ENCODE peak calls at places on chromosomes 13 and 19, in six cellular contexts. One of them, this sample, is unnamed.

GRCh38 chr19:28501979-28502378 is 711.0 kb downstream of the UQCRFS1 start:
- DNase-seq in AG09309: no peak
- DNase-seq in BE2C: no peak
- DNase-seq in kidney epithelial cell: no peak
- DNase-seq in activated CD8-positive, alpha-beta T cell treated with anti-CD3 and anti-CD28 coated beads for 36 hours: peak
- DNase-seq in thyroid gland: no peak
- DNase-seq in this sample: no peak

GRCh38 chr19:9323557-9323918 is 441 bp upstream of the ZNF559 start:
- DNase-seq in activated CD8-positive, alpha-beta T cell treated with anti-CD3 and anti-CD28 coated beads for 36 hours: peak
- DNase-seq in BE2C: peak
- DNase-seq in AG09309: peak
- DNase-seq in thyroid gland: peak
- DNase-seq in kidney epithelial cell: peak
- DNase-seq in this sample: no peak

GRCh38 chr13:111387945-111388600 is 67.6 kb downstream of the TEX29 start:
- DNase-seq in kidney epithelial cell: no peak
- DNase-seq in AG09309: no peak
- DNase-seq in thyroid gland: no peak
- DNase-seq in activated CD8-positive, alpha-beta T cell treated with anti-CD3 and anti-CD28 coated beads for 36 hours: no peak
- DNase-seq in BE2C: no peak
- DNase-seq in this sample: no peak

GRCh38 chr19:46218160-46218559 is 11.4 kb upstream of the IGFL1 start:
- DNase-seq in AG09309: no peak
- DNase-seq in thyroid gland: no peak
- DNase-seq in BE2C: no peak
- DNase-seq in kidney epithelial cell: no peak
- DNase-seq in activated CD8-positive, alpha-beta T cell treated with anti-CD3 and anti-CD28 coated beads for 36 hours: peak
- DNase-seq in this sample: peak

GRCh38 chr13:23707674-23708073 is 137.5 kb downstream of the TNFRSF19 start:
- DNase-seq in activated CD8-positive, alpha-beta T cell treated with anti-CD3 and anti-CD28 coated beads for 36 hours: peak
- DNase-seq in kidney epithelial cell: no peak
- DNase-seq in thyroid gland: no peak
- DNase-seq in BE2C: no peak
- DNase-seq in AG09309: no peak
- DNase-seq in this sample: no peak

GRCh38 chr13:106096661-106097092 is 438.8 kb downstream of the EFNB2 start:
- DNase-seq in AG09309: no peak
- DNase-seq in BE2C: no peak
- DNase-seq in activated CD8-positive, alpha-beta T cell treated with anti-CD3 and anti-CD28 coated beads for 36 hours: no peak
- DNase-seq in kidney epithelial cell: peak
- DNase-seq in thyroid gland: no peak
- DNase-seq in this sample: no peak

GRCh38 chr13:44249439-44249838 is 124.2 kb upstream of the SERP2 start:
- DNase-seq in thyroid gland: no peak
- DNase-seq in kidney epithelial cell: no peak
- DNase-seq in BE2C: peak
- DNase-seq in activated CD8-positive, alpha-beta T cell treated with anti-CD3 and anti-CD28 coated beads for 36 hours: no peak
- DNase-seq in AG09309: peak
- DNase-seq in this sample: no peak

GRCh38 chr19:6074709-6075403 is 35.4 kb downstream of the RFX2 start:
- DNase-seq in BE2C: no peak
- DNase-seq in thyroid gland: no peak
- DNase-seq in AG09309: no peak
- DNase-seq in activated CD8-positive, alpha-beta T cell treated with anti-CD3 and anti-CD28 coated beads for 36 hours: no peak
- DNase-seq in kidney epithelial cell: no peak
- DNase-seq in this sample: no peak

GRCh38 chr13:52428295-52428694 is 22.1 kb downstream of the VPS36 start:
- DNase-seq in activated CD8-positive, alpha-beta T cell treated with anti-CD3 and anti-CD28 coated beads for 36 hours: no peak
- DNase-seq in BE2C: no peak
- DNase-seq in kidney epithelial cell: peak
- DNase-seq in AG09309: no peak
- DNase-seq in thyroid gland: no peak
- DNase-seq in this sample: no peak

GRCh38 chr13:79457948-79458347 is 23.0 kb upstream of the NDFIP2 start:
- DNase-seq in kidney epithelial cell: no peak
- DNase-seq in BE2C: no peak
- DNase-seq in AG09309: no peak
- DNase-seq in activated CD8-positive, alpha-beta T cell treated with anti-CD3 and anti-CD28 coated beads for 36 hours: peak
- DNase-seq in thyroid gland: no peak
- DNase-seq in this sample: no peak

GRCh38 chr13:100636004-100636403 is 38.6 kb downstream of the TMTC4 start:
- DNase-seq in activated CD8-positive, alpha-beta T cell treated with anti-CD3 and anti-CD28 coated beads for 36 hours: no peak
- DNase-seq in thyroid gland: no peak
- DNase-seq in BE2C: no peak
- DNase-seq in kidney epithelial cell: no peak
- DNase-seq in AG09309: no peak
- DNase-seq in this sample: no peak

GRCh38 chr13:49371943-49372636 is 71.8 kb downstream of the CAB39L start:
- DNase-seq in thyroid gland: no peak
- DNase-seq in AG09309: no peak
- DNase-seq in activated CD8-positive, alpha-beta T cell treated with anti-CD3 and anti-CD28 coated beads for 36 hours: no peak
- DNase-seq in kidney epithelial cell: peak
- DNase-seq in BE2C: no peak
- DNase-seq in this sample: no peak

GRCh38 chr19:16273005-16273404 is 51.6 kb upstream of the KLF2 start:
- DNase-seq in activated CD8-positive, alpha-beta T cell treated with anti-CD3 and anti-CD28 coated beads for 36 hours: no peak
- DNase-seq in BE2C: no peak
- DNase-seq in thyroid gland: no peak
- DNase-seq in AG09309: no peak
- DNase-seq in kidney epithelial cell: no peak
- DNase-seq in this sample: peak

DNA sequence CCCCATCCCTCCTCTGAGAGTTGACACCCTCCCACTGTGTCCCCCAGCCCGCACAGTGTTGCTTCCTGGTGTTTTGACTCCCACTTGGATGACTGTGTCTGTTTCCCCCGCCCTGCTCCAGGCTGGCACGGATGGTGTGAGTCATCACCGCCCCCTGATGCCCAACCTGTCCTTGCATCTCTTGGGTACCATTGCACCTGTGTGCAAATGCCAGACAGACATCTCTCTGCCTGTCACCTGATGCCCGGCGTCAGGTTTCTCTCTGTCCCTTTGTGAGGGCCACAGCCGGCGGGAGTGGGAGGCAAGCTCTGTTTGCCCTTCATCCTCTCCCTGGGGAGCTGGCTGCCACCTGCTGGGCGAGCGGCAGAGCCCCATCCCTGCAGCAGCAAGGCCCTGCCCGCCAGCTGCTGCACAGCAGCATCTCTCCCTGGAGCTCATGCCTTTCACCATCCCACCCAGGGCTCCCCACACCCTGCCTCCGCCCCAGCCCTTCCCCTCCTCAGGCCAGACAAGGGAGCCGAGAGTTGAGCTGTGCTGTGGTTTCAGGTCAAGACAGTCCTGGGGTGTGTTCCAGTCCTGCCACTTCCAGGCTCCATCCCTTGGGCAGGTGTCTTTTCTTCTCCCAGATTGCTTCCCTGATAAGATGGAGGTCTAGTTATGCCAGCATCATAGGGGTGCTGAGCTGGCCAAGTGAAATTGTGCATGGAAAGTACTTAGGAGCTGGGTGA is 29.7 kb downstream of the NKPD1 start:
- DNase-seq in kidney epithelial cell: peak
- DNase-seq in BE2C: peak
- DNase-seq in AG09309: no peak
- DNase-seq in activated CD8-positive, alpha-beta T cell treated with anti-CD3 and anti-CD28 coated beads for 36 hours: no peak
- DNase-seq in thyroid gland: no peak
- DNase-seq in this sample: no peak
- TF ChIP-seq CTCF in kidney epithelial cell: peak
- TF ChIP-seq CTCF in BE2C: peak
- TF ChIP-seq CTCF in AG09309: no peak
- TF ChIP-seq CTCF in activated CD8-positive, alpha-beta T cell treated with anti-CD3 and anti-CD28 coated beads for 36 hours: no peak
- TF ChIP-seq CTCF in thyroid gland: no peak
- TF ChIP-seq CTCF in this sample: peak

GRCh38 chr13:75197803-75198202 is 284.2 kb downstream of the TBC1D4 start:
- DNase-seq in activated CD8-positive, alpha-beta T cell treated with anti-CD3 and anti-CD28 coated beads for 36 hours: no peak
- DNase-seq in thyroid gland: no peak
- DNase-seq in AG09309: no peak
- DNase-seq in BE2C: no peak
- DNase-seq in kidney epithelial cell: no peak
- DNase-seq in this sample: no peak

GRCh38 chr13:75196112-75196855 is 285.7 kb downstream of the TBC1D4 start:
- DNase-seq in thyroid gland: no peak
- DNase-seq in activated CD8-positive, alpha-beta T cell treated with anti-CD3 and anti-CD28 coated beads for 36 hours: no peak
- DNase-seq in AG09309: no peak
- DNase-seq in kidney epithelial cell: no peak
- DNase-seq in BE2C: no peak
- DNase-seq in this sample: no peak

GRCh38 chr13:75195479-75196111 is 286.4 kb downstream of the TBC1D4 start:
- DNase-seq in thyroid gland: no peak
- DNase-seq in AG09309: no peak
- DNase-seq in BE2C: no peak
- DNase-seq in activated CD8-positive, alpha-beta T cell treated with anti-CD3 and anti-CD28 coated beads for 36 hours: no peak
- DNase-seq in kidney epithelial cell: no peak
- DNase-seq in this sample: peak

GRCh38 chr13:75194717-75195116 is 287.3 kb downstream of the TBC1D4 start:
- DNase-seq in kidney epithelial cell: no peak
- DNase-seq in BE2C: no peak
- DNase-seq in thyroid gland: no peak
- DNase-seq in activated CD8-positive, alpha-beta T cell treated with anti-CD3 and anti-CD28 coated beads for 36 hours: no peak
- DNase-seq in AG09309: no peak
- DNase-seq in this sample: no peak
- TF ChIP-seq CTCF in kidney epithelial cell: no peak
- TF ChIP-seq CTCF in BE2C: no peak
- TF ChIP-seq CTCF in thyroid gland: no peak
- TF ChIP-seq CTCF in activated CD8-positive, alpha-beta T cell treated with anti-CD3 and anti-CD28 coated beads for 36 hours: no peak
- TF ChIP-seq CTCF in AG09309: no peak
- TF ChIP-seq CTCF in this sample: no peak

GRCh38 chr19:51824603-51825002 is 29.6 kb downstream of the FPR3 start:
- DNase-seq in kidney epithelial cell: no peak
- DNase-seq in BE2C: no peak
- DNase-seq in AG09309: no peak
- DNase-seq in activated CD8-positive, alpha-beta T cell treated with anti-CD3 and anti-CD28 coated beads for 36 hours: no peak
- DNase-seq in thyroid gland: no peak
- DNase-seq in this sample: no peak

GRCh38 chr19:51830263-51830662 is 35.3 kb downstream of the FPR3 start:
- DNase-seq in AG09309: no peak
- DNase-seq in thyroid gland: no peak
- DNase-seq in BE2C: no peak
- DNase-seq in kidney epithelial cell: no peak
- DNase-seq in activated CD8-positive, alpha-beta T cell treated with anti-CD3 and anti-CD28 coated beads for 36 hours: no peak
- DNase-seq in this sample: no peak
- TF ChIP-seq CTCF in AG09309: no peak
- TF ChIP-seq CTCF in thyroid gland: no peak
- TF ChIP-seq CTCF in BE2C: no peak
- TF ChIP-seq CTCF in kidney epithelial cell: no peak
- TF ChIP-seq CTCF in activated CD8-positive, alpha-beta T cell treated with anti-CD3 and anti-CD28 coated beads for 36 hours: no peak
- TF ChIP-seq CTCF in this sample: no peak

GRCh38 chr19:18203863-18204393 is at the start of gene RAB3A:
- DNase-seq in activated CD8-positive, alpha-beta T cell treated with anti-CD3 and anti-CD28 coated beads for 36 hours: peak
- DNase-seq in kidney epithelial cell: peak
- DNase-seq in BE2C: peak
- DNase-seq in AG09309: peak
- DNase-seq in thyroid gland: peak
- DNase-seq in this sample: peak
- TF ChIP-seq CTCF in activated CD8-positive, alpha-beta T cell treated with anti-CD3 and anti-CD28 coated beads for 36 hours: no peak
- TF ChIP-seq CTCF in kidney epithelial cell: no peak
- TF ChIP-seq CTCF in BE2C: no peak
- TF ChIP-seq CTCF in AG09309: no peak
- TF ChIP-seq CTCF in thyroid gland: no peak
- TF ChIP-seq CTCF in this sample: peak

GRCh38 chr19:3653081-3653795 is 26.6 kb upstream of the CACTIN start:
- DNase-seq in kidney epithelial cell: no peak
- DNase-seq in AG09309: no peak
- DNase-seq in activated CD8-positive, alpha-beta T cell treated with anti-CD3 and anti-CD28 coated beads for 36 hours: no peak
- DNase-seq in thyroid gland: no peak
- DNase-seq in BE2C: no peak
- DNase-seq in this sample: no peak

GRCh38 chr19:3651684-3652083 is 25.1 kb upstream of the CACTIN start:
- DNase-seq in kidney epithelial cell: no peak
- DNase-seq in AG09309: no peak
- DNase-seq in activated CD8-positive, alpha-beta T cell treated with anti-CD3 and anti-CD28 coated beads for 36 hours: no peak
- DNase-seq in thyroid gland: no peak
- DNase-seq in BE2C: no peak
- DNase-seq in this sample: no peak

GRCh38 chr19:3652422-3652821 is 25.8 kb upstream of the CACTIN start:
- DNase-seq in activated CD8-positive, alpha-beta T cell treated with anti-CD3 and anti-CD28 coated beads for 36 hours: no peak
- DNase-seq in kidney epithelial cell: no peak
- DNase-seq in AG09309: no peak
- DNase-seq in thyroid gland: no peak
- DNase-seq in BE2C: no peak
- DNase-seq in this sample: no peak

GRCh38 chr19:3648037-3648905 is 21.7 kb upstream of the CACTIN start:
- DNase-seq in kidney epithelial cell: no peak
- DNase-seq in thyroid gland: no peak
- DNase-seq in AG09309: no peak
- DNase-seq in BE2C: no peak
- DNase-seq in activated CD8-positive, alpha-beta T cell treated with anti-CD3 and anti-CD28 coated beads for 36 hours: no peak
- DNase-seq in this sample: no peak

DNA sequence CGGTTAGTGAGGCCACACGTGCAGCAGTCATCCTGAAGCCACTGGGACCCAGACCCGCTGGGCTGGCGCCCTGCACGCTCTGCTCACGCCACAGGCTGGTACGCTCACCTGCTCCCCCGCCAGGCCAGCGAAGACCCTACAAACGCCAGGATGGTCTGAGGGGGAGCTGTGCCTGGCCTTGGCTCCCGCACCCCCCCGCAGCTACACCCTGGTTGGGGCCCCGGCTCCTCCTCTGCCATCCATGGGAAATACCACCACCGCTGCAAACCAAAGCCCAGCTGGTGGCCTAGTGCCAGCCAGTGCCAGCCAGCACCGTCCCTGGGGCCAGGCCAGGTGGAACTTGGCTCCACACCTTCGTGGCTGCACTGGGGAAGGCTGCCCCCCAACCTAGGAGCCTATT is 23.3 kb upstream of the CACTIN start:
- DNase-seq in AG09309: no peak
- DNase-seq in activated CD8-positive, alpha-beta T cell treated with anti-CD3 and anti-CD28 coated beads for 36 hours: no peak
- DNase-seq in kidney epithelial cell: no peak
- DNase-seq in thyroid gland: no peak
- DNase-seq in BE2C: no peak
- DNase-seq in this sample: no peak
- TF ChIP-seq CTCF in AG09309: no peak
- TF ChIP-seq CTCF in activated CD8-positive, alpha-beta T cell treated with anti-CD3 and anti-CD28 coated beads for 36 hours: no peak
- TF ChIP-seq CTCF in kidney epithelial cell: peak
- TF ChIP-seq CTCF in thyroid gland: no peak
- TF ChIP-seq CTCF in BE2C: no peak
- TF ChIP-seq CTCF in this sample: no peak

DNA sequence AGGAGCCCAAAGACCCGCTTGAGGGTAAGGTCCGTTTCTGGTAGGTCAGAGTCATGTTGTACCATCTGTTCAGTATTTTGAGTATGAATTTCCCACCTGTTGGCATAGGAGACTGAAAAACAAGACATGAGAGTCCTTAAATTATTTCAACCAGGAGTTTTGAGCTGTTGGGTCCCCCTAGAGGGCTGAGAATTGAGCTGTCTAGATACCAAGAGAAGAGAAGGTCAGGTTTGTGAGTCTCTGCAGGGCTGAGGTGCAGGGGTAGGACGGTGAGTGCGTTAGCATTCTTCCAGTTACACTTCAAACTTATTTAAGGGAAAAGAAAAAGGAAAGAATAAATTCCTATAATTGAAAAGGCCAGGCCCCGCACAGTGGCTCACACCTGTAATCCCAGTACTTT is 5.0 kb downstream of the CBLC start:
- DNase-seq in kidney epithelial cell: no peak
- DNase-seq in AG09309: no peak
- DNase-seq in BE2C: no peak
- DNase-seq in activated CD8-positive, alpha-beta T cell treated with anti-CD3 and anti-CD28 coated beads for 36 hours: no peak
- DNase-seq in thyroid gland: no peak
- DNase-seq in this sample: no peak
- TF ChIP-seq CTCF in kidney epithelial cell: no peak
- TF ChIP-seq CTCF in AG09309: no peak
- TF ChIP-seq CTCF in BE2C: no peak
- TF ChIP-seq CTCF in activated CD8-positive, alpha-beta T cell treated with anti-CD3 and anti-CD28 coated beads for 36 hours: no peak
- TF ChIP-seq CTCF in thyroid gland: no peak
- TF ChIP-seq CTCF in this sample: peak

This sample was measured in neural crest cell.